ENCODE peak calls at places on chromosomes 6 and 20, in nine cellular contexts. T is Kasumi-1; D is right lobe of liver; X is ELR; F is activated CD4-positive, alpha-beta T cell treated with anti-CD3 and anti-CD28 coated beads for 24 hours; R is NCI-H1930; C is NCI-H510A treated with DMSO at 0.1 percent for 48 hours; B is fibroblast of pulmonary artery; E is hepatocyte. P is an unnamed sample.
A peak's percentile ranks its signal among the peaks of the same experiment; 100 is the strongest.

GRCh38 chr6:11900662-11901598 is 111.2 kb upstream of the HIVEP1 start:
- DNase-seq in C (no peak), F (no peak), D (no peak), T (no peak), B (no peak), E (no peak), X (no peak), R (no peak), P (no peak)

GRCh38 chr20:33933469-33933909 is 60.2 kb upstream of the RALY start:
- DNase-seq in E (peak; percentile 53), B (peak; percentile 77), T (peak; percentile 59), D (peak; percentile 45), C (peak; percentile 19), F (peak; percentile 24), X (peak; percentile 81), R (peak; percentile 63), P (peak; percentile 77)

GRCh38 chr6:50724381-50725124 is 11.2 kb downstream of the TFAP2D start:
- DNase-seq in C (peak; percentile 91), D (no peak), F (no peak), B (no peak), E (no peak), R (no peak), T (no peak), X (no peak), P (peak; percentile 66)

GRCh38 chr6:130070306-130070705 is 51.9 kb downstream of the L3MBTL3 start:
- DNase-seq in R (no peak), D (no peak), C (no peak), X (no peak), T (no peak), F (no peak), E (no peak), B (peak; percentile 20), P (no peak)

GRCh38 chr20:57389695-57390603 is 1.2 kb upstream of the RBM38 start:
- DNase-seq in B (no peak), F (peak; percentile 39), D (peak; percentile 52), X (no peak), T (peak; percentile 36), C (no peak), E (no peak), R (peak; percentile 40), P (no peak)

GRCh38 chr6:158174024-158174423 is 5.9 kb downstream of the GTF2H5 start:
- DNase-seq in D (no peak), C (no peak), B (no peak), F (no peak), T (no peak), X (no peak), E (no peak), R (no peak), P (no peak)

GRCh38 chr20:3846740-3847418 is at the start of gene MAVS:
- DNase-seq in F (peak; percentile 72), T (peak; percentile 82), D (peak; percentile 94), X (peak; percentile 88), B (peak; percentile 74), E (peak; percentile 94), R (peak; percentile 82), C (peak; percentile 95), P (peak; percentile 92)

GRCh38 chr20:36262440-36262839 is 26.2 kb downstream of the AAR2 start:
- DNase-seq in F (no peak), R (no peak), D (no peak), X (no peak), E (no peak), C (no peak), T (no peak), B (no peak), P (no peak)

GRCh38 chr20:45011108-45011526 is 44.8 kb downstream of the STK4 start:
- DNase-seq in X (peak; percentile 89), T (peak; percentile 43), D (peak; percentile 23), R (peak; percentile 63), F (peak; percentile 45), C (peak; percentile 57), E (peak; percentile 78), B (peak; percentile 83), P (peak; percentile 53)

GRCh38 chr6:125789576-125790402 is 971 bp upstream of the NCOA7 start:
- DNase-seq in T (peak; percentile 55), R (peak; percentile 67), E (peak; percentile 73), B (peak; percentile 63), C (peak; percentile 55), X (peak; percentile 47), F (peak; percentile 16), D (peak; percentile 40), P (peak; percentile 85)

GRCh38 chr6:16430661-16431089 is 192.3 kb downstream of the GMPR start:
- DNase-seq in X (no peak), C (no peak), T (no peak), B (peak; percentile 63), D (no peak), F (no peak), E (peak; percentile 39), R (peak; percentile 12), P (no peak)

GRCh38 chr6:83265384-83265783 is 72.2 kb downstream of the RWDD2A start:
- DNase-seq in X (peak; percentile 59), F (no peak), T (no peak), B (peak; percentile 35), R (no peak), C (no peak), E (no peak), D (no peak), P (no peak)

GRCh38 chr6:151240861-151241642 is 1.3 kb downstream of the AKAP12 start:
- DNase-seq in E (peak; percentile 64), D (peak; percentile 43), X (peak; percentile 75), T (no peak), C (peak; percentile 3), F (no peak), R (peak; percentile 22), B (peak; percentile 81), P (peak; percentile 67)

GRCh38 chr6:56193846-56194245 is 53.5 kb downstream of the COL21A1 start:
- DNase-seq in E (no peak), C (no peak), X (peak; percentile 51), F (no peak), R (no peak), B (no peak), D (no peak), T (no peak), P (no peak)

GRCh38 chr6:25541228-25541627 is 110.8 kb upstream of the SCGN start:
- DNase-seq in C (no peak), E (no peak), R (no peak), B (no peak), X (no peak), D (no peak), F (no peak), T (no peak), P (no peak)

P was measured in NCI-H345.